ENCODE peak calls at places on chromosomes 1 and 21, in six cellular contexts. One of them, this sample, is unnamed.

GRCh38 chr21:31537872-31538576 is 121.5 kb upstream of the SOD1 start:
- DNase-seq in lung: no peak
- DNase-seq in thyroid gland: no peak
- DNase-seq in foreskin fibroblast: no peak
- DNase-seq in choroid plexus epithelial cell: no peak
- DNase-seq in mucosa of descending colon: no peak
- DNase-seq in this sample: no peak

GRCh38 chr1:62131093-62131725 is 63.4 kb upstream of the L1TD1 start:
- DNase-seq in lung: no peak
- DNase-seq in thyroid gland: peak
- DNase-seq in foreskin fibroblast: peak
- DNase-seq in choroid plexus epithelial cell: peak
- DNase-seq in mucosa of descending colon: no peak
- DNase-seq in this sample: peak

GRCh38 chr1:203636306-203636705 is 9.7 kb downstream of the ATP2B4 start:
- DNase-seq in lung: no peak
- DNase-seq in thyroid gland: no peak
- DNase-seq in foreskin fibroblast: no peak
- DNase-seq in choroid plexus epithelial cell: no peak
- DNase-seq in mucosa of descending colon: no peak
- DNase-seq in this sample: peak

GRCh38 chr21:15638856-15639549 is 90.8 kb upstream of the USP25 start:
- DNase-seq in lung: peak
- DNase-seq in thyroid gland: peak
- DNase-seq in foreskin fibroblast: no peak
- DNase-seq in choroid plexus epithelial cell: peak
- DNase-seq in mucosa of descending colon: no peak
- DNase-seq in this sample: no peak

GRCh38 chr1:169698976-169699375 is 12.4 kb downstream of the SELL start:
- DNase-seq in lung: no peak
- DNase-seq in thyroid gland: no peak
- DNase-seq in foreskin fibroblast: no peak
- DNase-seq in choroid plexus epithelial cell: no peak
- DNase-seq in mucosa of descending colon: no peak
- DNase-seq in this sample: no peak

GRCh38 chr1:55286851-55287602 is 71.9 kb upstream of the USP24 start:
- DNase-seq in lung: no peak
- DNase-seq in thyroid gland: no peak
- DNase-seq in foreskin fibroblast: no peak
- DNase-seq in choroid plexus epithelial cell: no peak
- DNase-seq in mucosa of descending colon: no peak
- DNase-seq in this sample: no peak

GRCh38 chr1:46303872-46304326 is 401 bp downstream of the UQCRH start:
- DNase-seq in lung: no peak
- DNase-seq in thyroid gland: no peak
- DNase-seq in foreskin fibroblast: no peak
- DNase-seq in choroid plexus epithelial cell: peak
- DNase-seq in mucosa of descending colon: no peak
- DNase-seq in this sample: no peak

GRCh38 chr1:9539829-9540550 is 725 bp downstream of the SLC25A33 start:
- DNase-seq in lung: peak
- DNase-seq in thyroid gland: peak
- DNase-seq in foreskin fibroblast: peak
- DNase-seq in choroid plexus epithelial cell: no peak
- DNase-seq in mucosa of descending colon: peak
- DNase-seq in this sample: peak

GRCh38 chr21:33434770-33435360 is 31.7 kb downstream of the IFNGR2 start:
- DNase-seq in lung: no peak
- DNase-seq in thyroid gland: no peak
- DNase-seq in foreskin fibroblast: peak
- DNase-seq in choroid plexus epithelial cell: peak
- DNase-seq in mucosa of descending colon: no peak
- DNase-seq in this sample: peak

GRCh38 chr1:233290609-233291008 is 4.9 kb downstream of the PCNX2 start:
- DNase-seq in lung: no peak
- DNase-seq in thyroid gland: no peak
- DNase-seq in foreskin fibroblast: no peak
- DNase-seq in choroid plexus epithelial cell: no peak
- DNase-seq in mucosa of descending colon: no peak
- DNase-seq in this sample: no peak

GRCh38 chr1:240666548-240667198 is 54.7 kb upstream of the GREM2 start:
- DNase-seq in lung: no peak
- DNase-seq in thyroid gland: no peak
- DNase-seq in foreskin fibroblast: no peak
- DNase-seq in choroid plexus epithelial cell: no peak
- DNase-seq in mucosa of descending colon: no peak
- DNase-seq in this sample: no peak

GRCh38 chr1:184647471-184647870 is 107.2 kb downstream of the EDEM3 start:
- DNase-seq in lung: no peak
- DNase-seq in thyroid gland: no peak
- DNase-seq in foreskin fibroblast: peak
- DNase-seq in choroid plexus epithelial cell: no peak
- DNase-seq in mucosa of descending colon: no peak
- DNase-seq in this sample: no peak

GRCh38 chr1:16078925-16079656 is 5.6 kb upstream of the FAM131C start:
- DNase-seq in lung: peak
- DNase-seq in thyroid gland: peak
- DNase-seq in foreskin fibroblast: peak
- DNase-seq in choroid plexus epithelial cell: peak
- DNase-seq in mucosa of descending colon: peak
- DNase-seq in this sample: peak

GRCh38 chr1:224497714-224498573 is 63.3 kb upstream of the WDR26 start:
- DNase-seq in lung: no peak
- DNase-seq in thyroid gland: no peak
- DNase-seq in foreskin fibroblast: peak
- DNase-seq in choroid plexus epithelial cell: peak
- DNase-seq in mucosa of descending colon: no peak
- DNase-seq in this sample: peak

GRCh38 chr21:41669533-41669830 is 97.4 kb downstream of the RIPK4 start:
- DNase-seq in lung: no peak
- DNase-seq in thyroid gland: no peak
- DNase-seq in foreskin fibroblast: no peak
- DNase-seq in choroid plexus epithelial cell: no peak
- DNase-seq in mucosa of descending colon: no peak
- DNase-seq in this sample: no peak

GRCh38 chr1:119968068-119968492 is 71.8 kb upstream of the ADAM30 start:
- DNase-seq in lung: peak
- DNase-seq in thyroid gland: peak
- DNase-seq in foreskin fibroblast: peak
- DNase-seq in choroid plexus epithelial cell: peak
- DNase-seq in mucosa of descending colon: peak
- DNase-seq in this sample: peak

GRCh38 chr21:32184485-32184884 is 94.4 kb downstream of the MIS18A start:
- DNase-seq in lung: peak
- DNase-seq in thyroid gland: no peak
- DNase-seq in foreskin fibroblast: no peak
- DNase-seq in choroid plexus epithelial cell: no peak
- DNase-seq in mucosa of descending colon: no peak
- DNase-seq in this sample: no peak

GRCh38 chr1:188642585-188643168 is 1813.9 kb downstream of the PLA2G4A start:
- DNase-seq in lung: peak
- DNase-seq in thyroid gland: peak
- DNase-seq in foreskin fibroblast: no peak
- DNase-seq in choroid plexus epithelial cell: no peak
- DNase-seq in mucosa of descending colon: no peak
- DNase-seq in this sample: no peak

DNA sequence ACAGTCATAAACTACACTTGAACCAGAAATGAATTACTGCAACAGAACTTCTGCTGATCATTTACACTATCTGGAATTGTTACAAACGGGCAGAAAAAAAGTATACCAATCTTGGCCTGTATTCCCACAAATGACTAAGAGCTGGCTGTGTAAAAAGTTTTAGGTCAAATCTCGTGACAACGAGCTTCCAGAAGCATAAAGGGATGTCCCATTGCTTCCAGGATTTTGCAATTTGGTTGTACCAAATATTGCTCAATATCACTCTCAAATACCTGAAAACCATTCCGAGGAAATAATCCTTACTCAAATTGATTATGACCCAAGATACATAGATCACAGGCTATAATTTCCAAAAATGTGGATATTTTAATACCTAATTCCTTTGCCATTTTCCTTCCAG is 175.6 kb downstream of the TBX15 start:
- DNase-seq in lung: no peak
- DNase-seq in thyroid gland: no peak
- DNase-seq in foreskin fibroblast: no peak
- DNase-seq in choroid plexus epithelial cell: no peak
- DNase-seq in mucosa of descending colon: no peak
- DNase-seq in this sample: no peak
- TF ChIP-seq CTCF in lung: no peak
- TF ChIP-seq CTCF in thyroid gland: no peak
- TF ChIP-seq CTCF in foreskin fibroblast: no peak
- TF ChIP-seq CTCF in choroid plexus epithelial cell: no peak
- TF ChIP-seq CTCF in mucosa of descending colon: no peak
- TF ChIP-seq CTCF in this sample: no peak

GRCh38 chr1:85047472-85048295 is 616 bp downstream of the MCOLN3 start:
- DNase-seq in lung: peak
- DNase-seq in thyroid gland: peak
- DNase-seq in foreskin fibroblast: peak
- DNase-seq in choroid plexus epithelial cell: no peak
- DNase-seq in mucosa of descending colon: no peak
- DNase-seq in this sample: no peak

GRCh38 chr1:85047144-85047471 is 1.2 kb downstream of the MCOLN3 start:
- DNase-seq in lung: no peak
- DNase-seq in thyroid gland: no peak
- DNase-seq in foreskin fibroblast: no peak
- DNase-seq in choroid plexus epithelial cell: no peak
- DNase-seq in mucosa of descending colon: no peak
- DNase-seq in this sample: no peak

GRCh38 chr1:85049735-85050166 is 1.5 kb upstream of the MCOLN3 start:
- DNase-seq in lung: no peak
- DNase-seq in thyroid gland: no peak
- DNase-seq in foreskin fibroblast: no peak
- DNase-seq in choroid plexus epithelial cell: no peak
- DNase-seq in mucosa of descending colon: no peak
- DNase-seq in this sample: no peak

GRCh38 chr1:85048296-85049064 is at the start of gene MCOLN3:
- DNase-seq in lung: peak
- DNase-seq in thyroid gland: peak
- DNase-seq in foreskin fibroblast: peak
- DNase-seq in choroid plexus epithelial cell: no peak
- DNase-seq in mucosa of descending colon: peak
- DNase-seq in this sample: no peak
- H3K4me3 ChIP-seq in lung: peak
- H3K4me3 ChIP-seq in thyroid gland: peak
- H3K4me3 ChIP-seq in foreskin fibroblast: peak
- H3K4me3 ChIP-seq in choroid plexus epithelial cell: peak
- H3K4me3 ChIP-seq in mucosa of descending colon: peak
- H3K4me3 ChIP-seq in this sample: peak

DNA sequence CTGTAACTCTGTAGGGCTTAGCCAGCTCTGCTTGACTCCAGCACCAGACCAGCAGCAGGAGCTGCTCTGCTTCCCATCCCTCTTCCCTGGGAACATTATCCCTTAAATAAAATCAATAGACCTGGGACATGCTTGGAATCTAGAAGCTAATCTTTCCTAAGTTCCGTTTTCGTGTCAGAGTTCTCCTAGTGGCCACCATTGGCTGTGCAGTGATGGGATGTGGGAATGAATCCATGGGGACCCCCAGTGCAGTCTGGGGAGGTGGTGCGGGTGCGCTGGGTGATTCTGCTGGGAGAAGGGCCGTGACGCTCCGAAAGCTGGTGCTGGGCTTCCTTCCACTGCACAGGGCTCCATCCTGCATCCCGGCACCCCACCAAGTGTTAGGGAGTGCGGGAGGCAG is 202.7 kb downstream of the CAMTA1 start:
- DNase-seq in lung: no peak
- DNase-seq in thyroid gland: no peak
- DNase-seq in foreskin fibroblast: no peak
- DNase-seq in choroid plexus epithelial cell: no peak
- DNase-seq in mucosa of descending colon: no peak
- DNase-seq in this sample: no peak
- TF ChIP-seq CTCF in lung: no peak
- TF ChIP-seq CTCF in thyroid gland: no peak
- TF ChIP-seq CTCF in foreskin fibroblast: no peak
- TF ChIP-seq CTCF in choroid plexus epithelial cell: peak
- TF ChIP-seq CTCF in mucosa of descending colon: no peak
- TF ChIP-seq CTCF in this sample: peak

GRCh38 chr1:48552420-48552819 is 80.4 kb upstream of the SPATA6 start:
- DNase-seq in lung: no peak
- DNase-seq in thyroid gland: peak
- DNase-seq in foreskin fibroblast: peak
- DNase-seq in choroid plexus epithelial cell: peak
- DNase-seq in mucosa of descending colon: no peak
- DNase-seq in this sample: no peak

GRCh38 chr1:48555271-48555670 is 83.3 kb upstream of the SPATA6 start:
- DNase-seq in lung: no peak
- DNase-seq in thyroid gland: no peak
- DNase-seq in foreskin fibroblast: no peak
- DNase-seq in choroid plexus epithelial cell: no peak
- DNase-seq in mucosa of descending colon: no peak
- DNase-seq in this sample: no peak

GRCh38 chr1:48560114-48560513 is 88.1 kb upstream of the SPATA6 start:
- DNase-seq in lung: no peak
- DNase-seq in thyroid gland: no peak
- DNase-seq in foreskin fibroblast: no peak
- DNase-seq in choroid plexus epithelial cell: no peak
- DNase-seq in mucosa of descending colon: no peak
- DNase-seq in this sample: no peak

GRCh38 chr1:48552903-48553626 is 81.1 kb upstream of the SPATA6 start:
- DNase-seq in lung: no peak
- DNase-seq in thyroid gland: peak
- DNase-seq in foreskin fibroblast: no peak
- DNase-seq in choroid plexus epithelial cell: no peak
- DNase-seq in mucosa of descending colon: no peak
- DNase-seq in this sample: no peak

DNA sequence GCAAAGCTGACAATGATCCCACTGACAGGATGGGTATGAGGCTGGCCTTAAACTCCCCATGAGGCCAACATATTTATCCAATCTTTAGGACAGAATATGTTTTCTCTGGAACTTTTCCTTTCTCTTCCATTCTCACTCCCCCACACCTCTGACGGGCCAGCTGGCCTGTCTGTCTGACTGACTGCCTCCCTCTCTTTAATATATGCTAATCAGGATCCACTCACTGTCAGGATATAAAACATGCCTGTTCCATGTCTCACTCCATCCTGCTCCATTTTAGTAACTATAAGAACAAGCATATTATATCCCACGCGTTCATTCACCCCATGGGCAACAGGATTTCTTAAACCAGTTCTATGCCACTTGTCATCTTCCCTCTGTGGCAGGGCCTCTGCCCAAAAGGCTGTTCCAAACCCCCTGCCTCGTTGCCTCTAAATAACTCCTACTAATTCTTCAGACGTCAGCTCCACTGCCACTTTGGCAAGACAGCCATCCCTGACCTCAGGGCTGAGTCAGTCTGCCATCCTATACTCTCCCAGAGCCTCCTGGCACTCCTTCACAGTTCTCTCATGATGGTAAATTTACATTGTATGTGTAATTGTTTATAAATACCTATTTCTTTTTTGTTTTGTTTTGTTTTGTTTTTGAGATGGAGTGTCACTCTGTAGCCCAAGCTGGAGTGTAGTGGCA is 84.3 kb upstream of the SPATA6 start:
- DNase-seq in lung: no peak
- DNase-seq in thyroid gland: no peak
- DNase-seq in foreskin fibroblast: no peak
- DNase-seq in choroid plexus epithelial cell: no peak
- DNase-seq in mucosa of descending colon: no peak
- DNase-seq in this sample: no peak
- H3K4me3 ChIP-seq in lung: no peak
- H3K4me3 ChIP-seq in thyroid gland: no peak
- H3K4me3 ChIP-seq in foreskin fibroblast: no peak
- H3K4me3 ChIP-seq in choroid plexus epithelial cell: no peak
- H3K4me3 ChIP-seq in mucosa of descending colon: no peak
- H3K4me3 ChIP-seq in this sample: no peak

GRCh38 chr1:221431068-221431651 is 310.7 kb downstream of the DUSP10 start:
- DNase-seq in lung: no peak
- DNase-seq in thyroid gland: no peak
- DNase-seq in foreskin fibroblast: peak
- DNase-seq in choroid plexus epithelial cell: peak
- DNase-seq in mucosa of descending colon: no peak
- DNase-seq in this sample: peak
- TF ChIP-seq CTCF in lung: no peak
- TF ChIP-seq CTCF in thyroid gland: no peak
- TF ChIP-seq CTCF in foreskin fibroblast: peak
- TF ChIP-seq CTCF in choroid plexus epithelial cell: peak
- TF ChIP-seq CTCF in mucosa of descending colon: no peak
- TF ChIP-seq CTCF in this sample: peak

This sample was measured in astrocyte of the spinal cord.